ENCODE peak calls at places on chromosomes 12 and 14, in five cellular contexts. One of them, this sample, is unnamed. For H3K4me1, the result is how much of the 10 kb centered on the place peaks cover.

GRCh38 chr14:20907214-20907613 is 16.0 kb downstream of the RNASE3 start:
- DNase-seq in cardiac muscle cell: no peak
- DNase-seq in OCI-LY7: no peak
- DNase-seq in left ventricle myocardium inferior: no peak
- DNase-seq in thoracic aorta: no peak
- DNase-seq in this sample: peak

GRCh38 chr12:49537709-49538601 is 875 bp upstream of the KCNH3 start:
- DNase-seq in cardiac muscle cell: peak
- DNase-seq in OCI-LY7: peak
- DNase-seq in left ventricle myocardium inferior: no peak
- DNase-seq in thoracic aorta: no peak
- DNase-seq in this sample: no peak

GRCh38 chr14:85702937-85703336 is 173.0 kb downstream of the FLRT2 start:
- DNase-seq in cardiac muscle cell: no peak
- DNase-seq in OCI-LY7: no peak
- DNase-seq in left ventricle myocardium inferior: no peak
- DNase-seq in thoracic aorta: no peak
- DNase-seq in this sample: no peak

GRCh38 chr14:45120109-45120508 is 14.2 kb downstream of the FKBP3 start:
- DNase-seq in cardiac muscle cell: no peak
- DNase-seq in OCI-LY7: no peak
- DNase-seq in left ventricle myocardium inferior: no peak
- DNase-seq in thoracic aorta: no peak
- DNase-seq in this sample: no peak

GRCh38 chr12:52207895-52208294 is 16.1 kb upstream of the KRT80 start:
- DNase-seq in cardiac muscle cell: no peak
- DNase-seq in OCI-LY7: no peak
- DNase-seq in left ventricle myocardium inferior: peak
- DNase-seq in thoracic aorta: no peak
- DNase-seq in this sample: no peak

GRCh38 chr14:94341654-94342333 is 18.7 kb upstream of the SERPINA6 start:
- DNase-seq in cardiac muscle cell: no peak
- DNase-seq in OCI-LY7: no peak
- DNase-seq in left ventricle myocardium inferior: no peak
- DNase-seq in thoracic aorta: no peak
- DNase-seq in this sample: peak

GRCh38 chr12:42130670-42131402 is 13.8 kb downstream of the GXYLT1 start:
- DNase-seq in cardiac muscle cell: no peak
- DNase-seq in OCI-LY7: no peak
- DNase-seq in left ventricle myocardium inferior: no peak
- DNase-seq in thoracic aorta: no peak
- DNase-seq in this sample: peak

GRCh38 chr14:57725399-57726077 is 140.4 kb downstream of the SLC35F4 start:
- DNase-seq in cardiac muscle cell: no peak
- DNase-seq in OCI-LY7: no peak
- DNase-seq in left ventricle myocardium inferior: no peak
- DNase-seq in thoracic aorta: no peak
- DNase-seq in this sample: peak

GRCh38 chr12:26007563-26007962 is 49.1 kb downstream of the RASSF8 start:
- DNase-seq in cardiac muscle cell: no peak
- DNase-seq in OCI-LY7: no peak
- DNase-seq in left ventricle myocardium inferior: no peak
- DNase-seq in thoracic aorta: no peak
- DNase-seq in this sample: no peak

GRCh38 chr14:89366580-89367448 is 50.2 kb downstream of the FOXN3 start:
- DNase-seq in cardiac muscle cell: no peak
- DNase-seq in OCI-LY7: no peak
- DNase-seq in left ventricle myocardium inferior: no peak
- DNase-seq in thoracic aorta: no peak
- DNase-seq in this sample: no peak

GRCh38 chr12:93563807-93564538 is 8.5 kb upstream of the SOCS2 start:
- DNase-seq in cardiac muscle cell: peak
- DNase-seq in OCI-LY7: peak
- DNase-seq in left ventricle myocardium inferior: no peak
- DNase-seq in thoracic aorta: no peak
- DNase-seq in this sample: peak

GRCh38 chr12:1851126-1851791 is 30.9 kb downstream of the LRTM2 start:
- DNase-seq in cardiac muscle cell: no peak
- DNase-seq in OCI-LY7: no peak
- DNase-seq in left ventricle myocardium inferior: no peak
- DNase-seq in thoracic aorta: no peak
- DNase-seq in this sample: peak

GRCh38 chr14:102222751-102223150 is 82.2 kb downstream of the MOK start:
- DNase-seq in cardiac muscle cell: no peak
- DNase-seq in OCI-LY7: no peak
- DNase-seq in left ventricle myocardium inferior: no peak
- DNase-seq in thoracic aorta: no peak
- DNase-seq in this sample: no peak

GRCh38 chr14:71764701-71765347 is 167.4 kb upstream of the RGS6 start:
- DNase-seq in cardiac muscle cell: no peak
- DNase-seq in OCI-LY7: no peak
- DNase-seq in left ventricle myocardium inferior: no peak
- DNase-seq in thoracic aorta: no peak
- DNase-seq in this sample: no peak

GRCh38 chr12:110365743-110366473 is 37.6 kb downstream of the ANAPC7 start:
- DNase-seq in cardiac muscle cell: no peak
- DNase-seq in OCI-LY7: no peak
- DNase-seq in left ventricle myocardium inferior: no peak
- DNase-seq in thoracic aorta: no peak
- DNase-seq in this sample: no peak

GRCh38 chr12:123714302-123714627 is 2.1 kb downstream of the ATP6V0A2 start:
- DNase-seq in cardiac muscle cell: no peak
- DNase-seq in OCI-LY7: no peak
- DNase-seq in left ventricle myocardium inferior: no peak
- DNase-seq in thoracic aorta: no peak
- DNase-seq in this sample: no peak

GRCh38 chr12:85588221-85588620 is 248.0 kb downstream of the RASSF9 start:
- DNase-seq in cardiac muscle cell: no peak
- DNase-seq in OCI-LY7: no peak
- DNase-seq in left ventricle myocardium inferior: no peak
- DNase-seq in thoracic aorta: no peak
- DNase-seq in this sample: no peak

GRCh38 chr12:63792333-63792732 is 12.6 kb downstream of the RXYLT1 start:
- DNase-seq in cardiac muscle cell: no peak
- DNase-seq in OCI-LY7: no peak
- DNase-seq in left ventricle myocardium inferior: no peak
- DNase-seq in thoracic aorta: no peak
- DNase-seq in this sample: no peak

GRCh38 chr12:70045036-70045435 is 198.2 kb upstream of the CNOT2 start:
- DNase-seq in cardiac muscle cell: no peak
- DNase-seq in OCI-LY7: no peak
- DNase-seq in left ventricle myocardium inferior: no peak
- DNase-seq in thoracic aorta: no peak
- DNase-seq in this sample: no peak

GRCh38 chr14:95597784-95598204 is 62.9 kb downstream of the GLRX5 start:
- DNase-seq in cardiac muscle cell: peak
- DNase-seq in OCI-LY7: no peak
- DNase-seq in left ventricle myocardium inferior: no peak
- DNase-seq in thoracic aorta: no peak
- DNase-seq in this sample: peak

GRCh38 chr14:92657457-92658142 is 90.8 kb downstream of the LGMN start:
- DNase-seq in cardiac muscle cell: no peak
- DNase-seq in OCI-LY7: no peak
- DNase-seq in left ventricle myocardium inferior: peak
- DNase-seq in thoracic aorta: no peak
- DNase-seq in this sample: no peak

GRCh38 chr12:11798856-11799530 is 149.5 kb downstream of the ETV6 start:
- DNase-seq in cardiac muscle cell: no peak
- DNase-seq in OCI-LY7: peak
- DNase-seq in left ventricle myocardium inferior: no peak
- DNase-seq in thoracic aorta: no peak
- DNase-seq in this sample: peak

GRCh38 chr12:60191271-60191670 is 595.4 kb downstream of the SLC16A7 start:
- DNase-seq in cardiac muscle cell: no peak
- DNase-seq in OCI-LY7: no peak
- DNase-seq in left ventricle myocardium inferior: no peak
- DNase-seq in thoracic aorta: no peak
- DNase-seq in this sample: no peak

GRCh38 chr14:104563742-104564615 is 15.6 kb upstream of the C14orf180 start:
- DNase-seq in cardiac muscle cell: peak
- DNase-seq in OCI-LY7: peak
- DNase-seq in left ventricle myocardium inferior: peak
- DNase-seq in thoracic aorta: no peak
- DNase-seq in this sample: peak

GRCh38 chr12:121015825-121016766 is at the start of gene C12orf43:
- DNase-seq in cardiac muscle cell: peak
- DNase-seq in OCI-LY7: peak
- DNase-seq in left ventricle myocardium inferior: peak
- DNase-seq in thoracic aorta: peak
- DNase-seq in this sample: peak

GRCh38 chr12:121018860-121019259 is 2.6 kb upstream of the C12orf43 start:
- DNase-seq in cardiac muscle cell: no peak
- DNase-seq in OCI-LY7: no peak
- DNase-seq in left ventricle myocardium inferior: no peak
- DNase-seq in thoracic aorta: no peak
- DNase-seq in this sample: no peak

GRCh38 chr12:121013715-121014114 is 2.6 kb downstream of the C12orf43 start:
- DNase-seq in cardiac muscle cell: no peak
- DNase-seq in OCI-LY7: peak
- DNase-seq in left ventricle myocardium inferior: no peak
- DNase-seq in thoracic aorta: no peak
- DNase-seq in this sample: no peak

GRCh38 chr12:121021754-121022153 is 5.5 kb upstream of the C12orf43 start:
- DNase-seq in cardiac muscle cell: no peak
- DNase-seq in OCI-LY7: no peak
- DNase-seq in left ventricle myocardium inferior: no peak
- DNase-seq in thoracic aorta: no peak
- DNase-seq in this sample: no peak

GRCh38 chr12:121017966-121018491 is 1.7 kb upstream of the C12orf43 start:
- DNase-seq in cardiac muscle cell: no peak
- DNase-seq in OCI-LY7: no peak
- DNase-seq in left ventricle myocardium inferior: no peak
- DNase-seq in thoracic aorta: no peak
- DNase-seq in this sample: no peak
- H3K4me1 ChIP-seq in cardiac muscle cell: under half
- H3K4me1 ChIP-seq in OCI-LY7: under half
- H3K4me1 ChIP-seq in left ventricle myocardium inferior: under half
- H3K4me1 ChIP-seq in thoracic aorta: under half
- H3K4me1 ChIP-seq in this sample: under half

DNA sequence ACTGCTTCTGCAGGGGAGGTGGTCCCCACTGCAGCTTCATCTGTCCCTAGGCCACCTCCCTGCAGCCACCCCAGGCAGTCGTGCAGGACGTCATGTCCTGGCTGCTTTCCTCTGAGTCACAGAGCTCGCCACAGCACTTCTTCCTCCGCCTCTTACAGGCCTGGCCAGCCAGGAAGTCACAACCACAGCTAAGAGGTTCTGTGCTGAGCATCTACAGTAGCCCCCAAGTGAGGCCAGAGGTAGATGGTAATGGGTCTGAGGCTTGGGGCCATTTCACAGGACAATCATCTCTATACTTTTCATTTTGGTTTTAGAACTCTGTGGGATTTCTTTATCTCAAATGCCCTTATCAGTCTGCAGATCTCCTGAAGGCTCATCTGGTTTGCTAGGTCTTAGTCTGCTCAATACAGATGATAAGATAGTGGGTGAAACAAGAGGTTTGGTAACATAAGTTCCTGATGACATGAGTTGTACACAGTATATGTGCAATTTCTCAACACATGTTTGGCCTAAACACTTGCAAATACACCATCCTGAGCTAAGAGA is 106.4 kb downstream of the ARF6 start:
- DNase-seq in cardiac muscle cell: no peak
- DNase-seq in OCI-LY7: peak
- DNase-seq in left ventricle myocardium inferior: peak
- DNase-seq in thoracic aorta: peak
- DNase-seq in this sample: no peak
- H3K27ac ChIP-seq in cardiac muscle cell: peak
- H3K27ac ChIP-seq in OCI-LY7: peak
- H3K27ac ChIP-seq in left ventricle myocardium inferior: peak
- H3K27ac ChIP-seq in thoracic aorta: peak
- H3K27ac ChIP-seq in this sample: peak

DNA sequence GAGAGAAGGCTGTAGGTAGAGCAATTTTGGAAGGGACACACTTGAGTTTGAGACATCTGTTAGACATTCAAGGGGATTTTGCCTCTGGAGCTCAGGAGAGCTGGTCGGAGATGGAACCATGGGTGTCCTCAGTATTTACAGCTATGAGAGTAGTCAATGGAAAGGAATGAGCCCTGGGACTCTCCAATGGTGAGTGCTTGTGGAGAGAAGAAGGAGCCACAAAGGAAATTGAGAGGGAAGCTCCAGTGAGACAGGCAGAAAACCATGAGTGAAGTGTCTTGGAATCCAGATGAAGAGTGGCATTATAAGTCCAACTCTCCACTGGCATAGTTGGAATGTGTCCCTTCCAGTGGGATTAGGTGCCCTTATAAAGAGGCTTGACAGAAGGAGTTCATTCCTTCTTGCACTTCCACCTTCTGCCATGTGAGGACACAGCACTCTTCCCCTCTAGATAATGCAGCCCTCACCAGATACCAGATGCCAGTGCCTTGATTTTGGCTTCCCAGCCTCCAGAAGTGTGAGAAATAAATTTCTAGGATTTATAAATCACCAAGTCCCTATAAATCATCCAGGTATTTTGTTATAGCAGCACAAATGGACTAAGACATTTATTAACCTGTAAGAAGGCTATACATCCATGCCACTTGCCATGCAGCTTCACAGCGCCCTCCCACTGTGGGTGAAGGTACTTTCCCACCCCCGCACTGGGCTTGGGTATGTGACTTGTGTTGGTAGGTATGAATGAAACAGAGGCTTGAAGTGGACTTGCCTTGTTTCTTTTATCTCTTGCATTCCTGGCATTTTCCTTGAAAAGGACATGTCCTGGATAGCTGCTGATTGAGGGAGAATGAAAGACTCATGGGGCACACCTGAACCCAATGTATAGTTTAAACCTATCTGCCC is 27.3 kb downstream of the LLPH start:
- DNase-seq in cardiac muscle cell: no peak
- DNase-seq in OCI-LY7: no peak
- DNase-seq in left ventricle myocardium inferior: no peak
- DNase-seq in thoracic aorta: no peak
- DNase-seq in this sample: no peak
- TF ChIP-seq CTCF in cardiac muscle cell: no peak
- TF ChIP-seq CTCF in OCI-LY7: peak
- TF ChIP-seq CTCF in left ventricle myocardium inferior: no peak
- TF ChIP-seq CTCF in thoracic aorta: no peak
- TF ChIP-seq CTCF in this sample: peak

GRCh38 chr14:79580908-79581307 is 630.4 kb downstream of the DIO2 start:
- DNase-seq in cardiac muscle cell: peak
- DNase-seq in OCI-LY7: no peak
- DNase-seq in left ventricle myocardium inferior: no peak
- DNase-seq in thoracic aorta: no peak
- DNase-seq in this sample: no peak

GRCh38 chr14:79581912-79582576 is 629.3 kb downstream of the DIO2 start:
- DNase-seq in cardiac muscle cell: no peak
- DNase-seq in OCI-LY7: no peak
- DNase-seq in left ventricle myocardium inferior: no peak
- DNase-seq in thoracic aorta: no peak
- DNase-seq in this sample: peak

GRCh38 chr14:79583738-79584405 is 627.4 kb downstream of the DIO2 start:
- DNase-seq in cardiac muscle cell: no peak
- DNase-seq in OCI-LY7: no peak
- DNase-seq in left ventricle myocardium inferior: no peak
- DNase-seq in thoracic aorta: no peak
- DNase-seq in this sample: peak

GRCh38 chr14:79578470-79578869 is 632.8 kb downstream of the DIO2 start:
- DNase-seq in cardiac muscle cell: no peak
- DNase-seq in OCI-LY7: no peak
- DNase-seq in left ventricle myocardium inferior: no peak
- DNase-seq in thoracic aorta: no peak
- DNase-seq in this sample: no peak

GRCh38 chr14:79580414-79580813 is 630.9 kb downstream of the DIO2 start:
- DNase-seq in cardiac muscle cell: peak
- DNase-seq in OCI-LY7: no peak
- DNase-seq in left ventricle myocardium inferior: no peak
- DNase-seq in thoracic aorta: no peak
- DNase-seq in this sample: no peak
- H3K4me1 ChIP-seq in cardiac muscle cell: under half
- H3K4me1 ChIP-seq in OCI-LY7: under half
- H3K4me1 ChIP-seq in left ventricle myocardium inferior: under half
- H3K4me1 ChIP-seq in thoracic aorta: under half
- H3K4me1 ChIP-seq in this sample: under half

This sample was measured in foreskin keratinocyte.